ENCODE peak calls at places on chromosomes 13 and 19, in ten cellular contexts. One of them, this sample, is unnamed.

GRCh38 chr13:25210842-25211241 is 38.8 kb upstream of the AMER2 start:
- DNase-seq in skeletal muscle cell: no peak
- DNase-seq in CD4-positive, CD25-positive, alpha-beta regulatory T cell: no peak
- DNase-seq in heart right ventricle: no peak
- DNase-seq in bronchial epithelial cell: no peak
- DNase-seq in SJCRH30: no peak
- DNase-seq in fibroblast of pulmonary artery: no peak
- DNase-seq in epithelial cell of esophagus: no peak
- DNase-seq in adrenal gland: no peak
- DNase-seq in stomach: no peak
- DNase-seq in this sample: no peak

GRCh38 chr13:86932935-86933334 is 738.2 kb upstream of the SLITRK5 start:
- DNase-seq in stomach: no peak
- DNase-seq in SJCRH30: no peak
- DNase-seq in CD4-positive, CD25-positive, alpha-beta regulatory T cell: no peak
- DNase-seq in fibroblast of pulmonary artery: peak; percentile 4
- DNase-seq in heart right ventricle: no peak
- DNase-seq in adrenal gland: no peak
- DNase-seq in skeletal muscle cell: no peak
- DNase-seq in bronchial epithelial cell: no peak
- DNase-seq in epithelial cell of esophagus: peak; percentile 21
- DNase-seq in this sample: no peak

GRCh38 chr13:74258951-74259350 is 124.7 kb upstream of the KLF12 start:
- DNase-seq in adrenal gland: no peak
- DNase-seq in heart right ventricle: no peak
- DNase-seq in bronchial epithelial cell: no peak
- DNase-seq in SJCRH30: peak; percentile 51
- DNase-seq in epithelial cell of esophagus: no peak
- DNase-seq in fibroblast of pulmonary artery: no peak
- DNase-seq in CD4-positive, CD25-positive, alpha-beta regulatory T cell: no peak
- DNase-seq in stomach: no peak
- DNase-seq in skeletal muscle cell: no peak
- DNase-seq in this sample: no peak

GRCh38 chr19:5679289-5680082 is 830 bp downstream of the MICOS13 start:
- DNase-seq in skeletal muscle cell: no peak
- DNase-seq in epithelial cell of esophagus: no peak
- DNase-seq in heart right ventricle: peak; percentile 39
- DNase-seq in adrenal gland: no peak
- DNase-seq in stomach: no peak
- DNase-seq in CD4-positive, CD25-positive, alpha-beta regulatory T cell: no peak
- DNase-seq in fibroblast of pulmonary artery: no peak
- DNase-seq in SJCRH30: no peak
- DNase-seq in bronchial epithelial cell: no peak
- DNase-seq in this sample: no peak

GRCh38 chr19:31506102-31506501 is 156.9 kb upstream of the TSHZ3 start:
- DNase-seq in stomach: no peak
- DNase-seq in epithelial cell of esophagus: no peak
- DNase-seq in CD4-positive, CD25-positive, alpha-beta regulatory T cell: no peak
- DNase-seq in fibroblast of pulmonary artery: no peak
- DNase-seq in heart right ventricle: no peak
- DNase-seq in adrenal gland: no peak
- DNase-seq in bronchial epithelial cell: no peak
- DNase-seq in skeletal muscle cell: no peak
- DNase-seq in SJCRH30: no peak
- DNase-seq in this sample: no peak

GRCh38 chr19:51111606-51112005 is 3.4 kb upstream of the CTU1 start:
- DNase-seq in bronchial epithelial cell: no peak
- DNase-seq in skeletal muscle cell: no peak
- DNase-seq in stomach: no peak
- DNase-seq in epithelial cell of esophagus: peak; percentile 23
- DNase-seq in CD4-positive, CD25-positive, alpha-beta regulatory T cell: no peak
- DNase-seq in fibroblast of pulmonary artery: peak; percentile 11
- DNase-seq in SJCRH30: no peak
- DNase-seq in heart right ventricle: no peak
- DNase-seq in adrenal gland: no peak
- DNase-seq in this sample: no peak

GRCh38 chr19:42270346-42271044 is 1.4 kb downstream of the CIC start:
- DNase-seq in stomach: peak; percentile 63
- DNase-seq in bronchial epithelial cell: peak; percentile 92
- DNase-seq in fibroblast of pulmonary artery: peak; percentile 62
- DNase-seq in epithelial cell of esophagus: peak; percentile 95
- DNase-seq in skeletal muscle cell: no peak
- DNase-seq in CD4-positive, CD25-positive, alpha-beta regulatory T cell: peak; percentile 66
- DNase-seq in heart right ventricle: no peak
- DNase-seq in adrenal gland: peak; percentile 77
- DNase-seq in SJCRH30: no peak
- DNase-seq in this sample: peak; percentile 64

GRCh38 chr13:107770541-107770940 is 444.8 kb downstream of the LIG4 start:
- DNase-seq in SJCRH30: no peak
- DNase-seq in bronchial epithelial cell: no peak
- DNase-seq in epithelial cell of esophagus: no peak
- DNase-seq in fibroblast of pulmonary artery: no peak
- DNase-seq in skeletal muscle cell: no peak
- DNase-seq in heart right ventricle: no peak
- DNase-seq in stomach: no peak
- DNase-seq in adrenal gland: no peak
- DNase-seq in CD4-positive, CD25-positive, alpha-beta regulatory T cell: no peak
- DNase-seq in this sample: peak; percentile 20

GRCh38 chr13:94596575-94596971 is 621 bp upstream of the TGDS start:
- DNase-seq in SJCRH30: no peak
- DNase-seq in bronchial epithelial cell: no peak
- DNase-seq in fibroblast of pulmonary artery: no peak
- DNase-seq in skeletal muscle cell: no peak
- DNase-seq in epithelial cell of esophagus: no peak
- DNase-seq in stomach: no peak
- DNase-seq in heart right ventricle: no peak
- DNase-seq in adrenal gland: peak; percentile 11
- DNase-seq in CD4-positive, CD25-positive, alpha-beta regulatory T cell: no peak
- DNase-seq in this sample: no peak

GRCh38 chr13:61954092-61954491 is 538.4 kb upstream of the PCDH20 start:
- DNase-seq in skeletal muscle cell: peak; percentile 1
- DNase-seq in CD4-positive, CD25-positive, alpha-beta regulatory T cell: no peak
- DNase-seq in stomach: no peak
- DNase-seq in fibroblast of pulmonary artery: peak; percentile 49
- DNase-seq in SJCRH30: peak; percentile 50
- DNase-seq in heart right ventricle: no peak
- DNase-seq in adrenal gland: no peak
- DNase-seq in bronchial epithelial cell: peak; percentile 34
- DNase-seq in epithelial cell of esophagus: peak; percentile 41
- DNase-seq in this sample: peak; percentile 35

GRCh38 chr13:107234315-107234714 is 666.4 kb upstream of the ARGLU1 start:
- DNase-seq in heart right ventricle: no peak
- DNase-seq in CD4-positive, CD25-positive, alpha-beta regulatory T cell: no peak
- DNase-seq in skeletal muscle cell: no peak
- DNase-seq in fibroblast of pulmonary artery: no peak
- DNase-seq in stomach: no peak
- DNase-seq in adrenal gland: no peak
- DNase-seq in SJCRH30: no peak
- DNase-seq in bronchial epithelial cell: no peak
- DNase-seq in epithelial cell of esophagus: no peak
- DNase-seq in this sample: no peak

GRCh38 chr13:51151463-51151862 is 40.4 kb upstream of the C13orf42 start:
- DNase-seq in CD4-positive, CD25-positive, alpha-beta regulatory T cell: no peak
- DNase-seq in fibroblast of pulmonary artery: no peak
- DNase-seq in skeletal muscle cell: no peak
- DNase-seq in SJCRH30: no peak
- DNase-seq in bronchial epithelial cell: no peak
- DNase-seq in stomach: no peak
- DNase-seq in heart right ventricle: no peak
- DNase-seq in adrenal gland: no peak
- DNase-seq in epithelial cell of esophagus: no peak
- DNase-seq in this sample: no peak

GRCh38 chr13:29411493-29411892 is 184.0 kb downstream of the SLC7A1 start:
- DNase-seq in epithelial cell of esophagus: peak; percentile 29
- DNase-seq in heart right ventricle: no peak
- DNase-seq in bronchial epithelial cell: peak; percentile 48
- DNase-seq in fibroblast of pulmonary artery: no peak
- DNase-seq in CD4-positive, CD25-positive, alpha-beta regulatory T cell: no peak
- DNase-seq in stomach: no peak
- DNase-seq in skeletal muscle cell: no peak
- DNase-seq in SJCRH30: no peak
- DNase-seq in adrenal gland: no peak
- DNase-seq in this sample: no peak

GRCh38 chr19:2787115-2787514 is 1.8 kb downstream of the THOP1 start:
- DNase-seq in heart right ventricle: no peak
- DNase-seq in stomach: no peak
- DNase-seq in SJCRH30: no peak
- DNase-seq in bronchial epithelial cell: no peak
- DNase-seq in epithelial cell of esophagus: no peak
- DNase-seq in adrenal gland: no peak
- DNase-seq in CD4-positive, CD25-positive, alpha-beta regulatory T cell: no peak
- DNase-seq in fibroblast of pulmonary artery: no peak
- DNase-seq in skeletal muscle cell: no peak
- DNase-seq in this sample: no peak
- H3K4me3 ChIP-seq in heart right ventricle: no peak overlapping the region
- H3K4me3 ChIP-seq in stomach: no peak overlapping the region
- H3K4me3 ChIP-seq in SJCRH30: no peak overlapping the region
- H3K4me3 ChIP-seq in bronchial epithelial cell: no peak overlapping the region
- H3K4me3 ChIP-seq in epithelial cell of esophagus: no peak overlapping the region
- H3K4me3 ChIP-seq in adrenal gland: no peak overlapping the region
- H3K4me3 ChIP-seq in CD4-positive, CD25-positive, alpha-beta regulatory T cell: no peak overlapping the region
- H3K4me3 ChIP-seq in fibroblast of pulmonary artery: no peak overlapping the region
- H3K4me3 ChIP-seq in skeletal muscle cell: no peak overlapping the region
- H3K4me3 ChIP-seq in this sample: no peak overlapping the region

DNA sequence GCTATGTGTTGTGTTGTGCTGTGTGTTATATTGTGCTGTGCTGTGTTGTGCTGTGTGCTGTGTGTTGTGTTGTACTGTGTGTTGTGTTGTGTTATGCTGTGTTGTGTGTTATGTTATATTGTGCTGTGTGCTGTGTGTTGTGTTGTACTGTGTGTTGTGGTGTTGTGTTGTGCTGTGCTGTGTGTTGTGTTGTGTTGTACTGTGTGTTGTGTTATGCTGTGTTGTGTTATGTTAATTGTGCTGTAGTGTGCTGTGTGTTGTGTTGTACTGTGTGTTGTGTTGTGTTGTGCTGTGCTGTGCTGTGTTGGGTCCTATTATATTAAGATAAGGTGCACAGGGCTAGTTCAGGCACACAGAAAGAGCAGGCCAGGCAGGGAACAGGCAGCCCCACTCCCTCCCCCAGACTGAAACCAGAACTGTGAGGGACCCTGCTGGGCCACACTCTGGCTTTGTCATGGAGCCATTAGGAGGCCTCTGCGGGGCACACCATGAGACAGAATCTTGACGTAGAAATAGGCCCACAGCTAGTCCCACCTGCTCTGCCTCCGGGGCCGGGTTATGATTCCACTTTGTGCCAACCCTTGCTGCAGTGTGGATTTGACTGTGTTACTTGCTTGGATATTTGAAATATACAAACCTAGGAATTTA is 12.1 kb downstream of the SOX1 start:
- DNase-seq in CD4-positive, CD25-positive, alpha-beta regulatory T cell: no peak
- DNase-seq in fibroblast of pulmonary artery: no peak
- DNase-seq in skeletal muscle cell: no peak
- DNase-seq in stomach: no peak
- DNase-seq in SJCRH30: no peak
- DNase-seq in bronchial epithelial cell: no peak
- DNase-seq in adrenal gland: no peak
- DNase-seq in heart right ventricle: no peak
- DNase-seq in epithelial cell of esophagus: no peak
- DNase-seq in this sample: no peak
- H3K4me3 ChIP-seq in CD4-positive, CD25-positive, alpha-beta regulatory T cell: no peak overlapping the region
- H3K4me3 ChIP-seq in fibroblast of pulmonary artery: no peak overlapping the region
- H3K4me3 ChIP-seq in skeletal muscle cell: no peak overlapping the region
- H3K4me3 ChIP-seq in stomach: no peak overlapping the region
- H3K4me3 ChIP-seq in SJCRH30: no peak overlapping the region
- H3K4me3 ChIP-seq in bronchial epithelial cell: no peak overlapping the region
- H3K4me3 ChIP-seq in adrenal gland: no peak overlapping the region
- H3K4me3 ChIP-seq in heart right ventricle: no peak overlapping the region
- H3K4me3 ChIP-seq in epithelial cell of esophagus: no peak overlapping the region
- H3K4me3 ChIP-seq in this sample: no peak overlapping the region

DNA sequence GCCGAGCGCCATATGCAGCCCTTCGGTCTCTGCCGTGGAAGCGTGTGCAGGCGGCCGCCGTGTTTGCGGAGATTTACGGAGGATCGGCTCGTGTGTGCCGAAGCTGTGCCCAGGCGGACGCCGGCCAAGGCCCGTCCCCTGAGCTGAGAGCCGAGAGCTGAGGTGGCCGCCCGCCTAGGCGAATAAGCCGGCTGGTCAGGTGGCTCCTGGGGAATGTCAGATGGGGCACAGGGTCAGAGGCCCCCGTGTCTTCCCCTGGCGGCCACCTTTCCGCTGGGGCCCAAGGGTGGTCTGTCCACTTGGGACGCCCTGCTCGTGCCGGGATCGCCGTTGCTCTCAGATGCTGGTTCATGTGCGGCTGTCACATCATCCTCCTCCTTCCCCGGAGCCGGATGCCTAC is 78.8 kb downstream of the ZNF536 start:
- DNase-seq in bronchial epithelial cell: no peak
- DNase-seq in SJCRH30: no peak
- DNase-seq in CD4-positive, CD25-positive, alpha-beta regulatory T cell: no peak
- DNase-seq in heart right ventricle: peak; percentile 25
- DNase-seq in adrenal gland: peak; percentile 21
- DNase-seq in stomach: no peak
- DNase-seq in skeletal muscle cell: no peak
- DNase-seq in epithelial cell of esophagus: no peak
- DNase-seq in fibroblast of pulmonary artery: no peak
- DNase-seq in this sample: no peak
- H3K4me3 ChIP-seq in bronchial epithelial cell: no peak overlapping the region
- H3K4me3 ChIP-seq in SJCRH30: no peak overlapping the region
- H3K4me3 ChIP-seq in CD4-positive, CD25-positive, alpha-beta regulatory T cell: no peak overlapping the region
- H3K4me3 ChIP-seq in heart right ventricle: peak overlapping the region; percentile 14
- H3K4me3 ChIP-seq in adrenal gland: no peak overlapping the region
- H3K4me3 ChIP-seq in stomach: peak overlapping the region; percentile 34
- H3K4me3 ChIP-seq in skeletal muscle cell: peak overlapping the region; percentile 24
- H3K4me3 ChIP-seq in epithelial cell of esophagus: no peak overlapping the region
- H3K4me3 ChIP-seq in fibroblast of pulmonary artery: no peak overlapping the region
- H3K4me3 ChIP-seq in this sample: peak overlapping the region; percentile 73

GRCh38 chr19:4185413-4186086 is 3.1 kb downstream of the ANKRD24 start:
- DNase-seq in bronchial epithelial cell: no peak
- DNase-seq in skeletal muscle cell: no peak
- DNase-seq in stomach: no peak
- DNase-seq in SJCRH30: no peak
- DNase-seq in CD4-positive, CD25-positive, alpha-beta regulatory T cell: no peak
- DNase-seq in epithelial cell of esophagus: no peak
- DNase-seq in fibroblast of pulmonary artery: no peak
- DNase-seq in heart right ventricle: no peak
- DNase-seq in adrenal gland: no peak
- DNase-seq in this sample: no peak

GRCh38 chr19:4184718-4185352 is 2.3 kb downstream of the ANKRD24 start:
- DNase-seq in CD4-positive, CD25-positive, alpha-beta regulatory T cell: no peak
- DNase-seq in fibroblast of pulmonary artery: no peak
- DNase-seq in stomach: no peak
- DNase-seq in skeletal muscle cell: no peak
- DNase-seq in SJCRH30: no peak
- DNase-seq in bronchial epithelial cell: no peak
- DNase-seq in adrenal gland: no peak
- DNase-seq in epithelial cell of esophagus: no peak
- DNase-seq in heart right ventricle: no peak
- DNase-seq in this sample: no peak

GRCh38 chr19:4186087-4186993 is 3.9 kb downstream of the ANKRD24 start:
- DNase-seq in bronchial epithelial cell: peak; percentile 47
- DNase-seq in CD4-positive, CD25-positive, alpha-beta regulatory T cell: peak; percentile 64
- DNase-seq in heart right ventricle: peak; percentile 65
- DNase-seq in SJCRH30: peak; percentile 91
- DNase-seq in adrenal gland: peak; percentile 88
- DNase-seq in fibroblast of pulmonary artery: peak; percentile 76
- DNase-seq in stomach: peak; percentile 86
- DNase-seq in skeletal muscle cell: no peak
- DNase-seq in epithelial cell of esophagus: peak; percentile 74
- DNase-seq in this sample: peak; percentile 87

GRCh38 chr19:4182082-4182926 is at the start of the genes ANKRD24 and SIRT6:
- DNase-seq in stomach: peak; percentile 97
- DNase-seq in heart right ventricle: peak; percentile 97
- DNase-seq in adrenal gland: peak; percentile 96
- DNase-seq in bronchial epithelial cell: peak; percentile 87
- DNase-seq in CD4-positive, CD25-positive, alpha-beta regulatory T cell: peak; percentile 96
- DNase-seq in fibroblast of pulmonary artery: peak; percentile 96
- DNase-seq in epithelial cell of esophagus: peak; percentile 96
- DNase-seq in skeletal muscle cell: peak; percentile 87
- DNase-seq in SJCRH30: peak; percentile 93
- DNase-seq in this sample: peak; percentile 98

GRCh38 chr19:4183967-4184717 is 1.7 kb downstream of the ANKRD24 start:
- DNase-seq in skeletal muscle cell: no peak
- DNase-seq in stomach: no peak
- DNase-seq in CD4-positive, CD25-positive, alpha-beta regulatory T cell: no peak
- DNase-seq in adrenal gland: no peak
- DNase-seq in epithelial cell of esophagus: no peak
- DNase-seq in bronchial epithelial cell: no peak
- DNase-seq in SJCRH30: peak; percentile 60
- DNase-seq in heart right ventricle: no peak
- DNase-seq in fibroblast of pulmonary artery: no peak
- DNase-seq in this sample: no peak
- H3K4me3 ChIP-seq in skeletal muscle cell: no peak overlapping the region
- H3K4me3 ChIP-seq in stomach: peak overlapping the region; percentile 6
- H3K4me3 ChIP-seq in CD4-positive, CD25-positive, alpha-beta regulatory T cell: no peak overlapping the region
- H3K4me3 ChIP-seq in adrenal gland: no peak overlapping the region
- H3K4me3 ChIP-seq in epithelial cell of esophagus: no peak overlapping the region
- H3K4me3 ChIP-seq in bronchial epithelial cell: no peak overlapping the region
- H3K4me3 ChIP-seq in SJCRH30: no peak overlapping the region
- H3K4me3 ChIP-seq in heart right ventricle: no peak overlapping the region
- H3K4me3 ChIP-seq in fibroblast of pulmonary artery: no peak overlapping the region
- H3K4me3 ChIP-seq in this sample: no peak overlapping the region

This sample was measured in adipocyte.